ENCODE peak calls at places on chromosomes 3 and 15, in four cellular contexts. S is fibroblast of mammary gland, I is WTC11, W is AG10803. U is an unnamed sample.
A peak's percentile ranks its signal among the peaks of the same experiment; 100 is the strongest.

GRCh38 chr15:71526061-71526460 is 284.3 kb upstream of the NR2E3 start:
- DNase-seq in S (no peak), I (no peak), W (peak; percentile 48), U (no peak)

GRCh38 chr3:186757686-186758220 is 25.6 kb upstream of the EIF4A2 start:
- DNase-seq in S (no peak), I (no peak), W (no peak), U (no peak)

GRCh38 chr3:35439626-35440025 is 199.7 kb upstream of the ARPP21 start:
- DNase-seq in S (no peak), I (no peak), W (no peak), U (no peak)

GRCh38 chr15:36914466-36914865 is 185.9 kb downstream of the MEIS2 start:
- DNase-seq in S (no peak), I (no peak), W (no peak), U (no peak)

GRCh38 chr3:24272875-24273274 is 221.8 kb downstream of the THRB start:
- DNase-seq in S (peak; percentile 38), I (no peak), W (no peak), U (no peak)

GRCh38 chr3:53799338-53799865 is 46.8 kb downstream of the CHDH start:
- DNase-seq in S (no peak), I (no peak), W (no peak), U (no peak)

GRCh38 chr15:43440721-43441281 is 52.2 kb downstream of the TP53BP1 start:
- DNase-seq in S (peak; percentile 98), I (no peak), W (peak; percentile 98), U (no peak)

GRCh38 chr3:81349941-81350340 is 411.5 kb downstream of the GBE1 start:
- DNase-seq in S (no peak), I (no peak), W (no peak), U (no peak)

GRCh38 chr3:198048445-198048844 is 88.4 kb downstream of the LMLN start:
- DNase-seq in S (no peak), I (no peak), W (no peak), U (no peak)

GRCh38 chr3:113194747-113195400 is 16.5 kb upstream of the BOC start:
- DNase-seq in S (no peak), I (no peak), W (no peak), U (no peak)

GRCh38 chr15:69194854-69195253 is 34.4 kb downstream of the GLCE start:
- DNase-seq in S (no peak), I (no peak), W (no peak), U (no peak)

GRCh38 chr3:111610612-111611054 is 15.5 kb upstream of the ZBED2 start:
- DNase-seq in S (no peak), I (no peak), W (peak; percentile 15), U (no peak)

GRCh38 chr3:171049831-171050444 is 23.4 kb upstream of the SLC2A2 start:
- DNase-seq in S (peak; percentile 66), I (peak; percentile 73), W (peak; percentile 57), U (peak; percentile 60)

GRCh38 chr3:135192929-135193328 is 397.9 kb downstream of the EPHB1 start:
- DNase-seq in S (peak; percentile 25), I (no peak), W (peak; percentile 43), U (no peak)

GRCh38 chr3:137039570-137039969 is 81.8 kb downstream of the IL20RB start:
- DNase-seq in S (peak; percentile 19), I (no peak), W (no peak), U (no peak)

GRCh38 chr3:9809615-9810356 is at the start of gene TTLL3:
- DNase-seq in S (peak; percentile 45), I (peak; percentile 81), W (peak; percentile 58), U (peak; percentile 86)

GRCh38 chr3:170903123-170903522 is 5.3 kb downstream of the EIF5A2 start:
- DNase-seq in S (no peak), I (no peak), W (no peak), U (no peak)

GRCh38 chr3:34260266-34260990 is 462.0 kb downstream of the PDCD6IP start:
- DNase-seq in S (peak; percentile 44), I (peak; percentile 65), W (peak; percentile 28), U (peak; percentile 68)

GRCh38 chr3:119297169-119297568 is 3.0 kb downstream of the ARHGAP31 start:
- DNase-seq in S (peak; percentile 44), I (no peak), W (peak; percentile 78), U (no peak)

GRCh38 chr3:138222316-138222715 is 35.2 kb downstream of the ARMC8 start:
- DNase-seq in S (no peak), I (no peak), W (no peak), U (no peak)

GRCh38 chr3:126932188-126932931 is 50.6 kb upstream of the PLXNA1 start:
- DNase-seq in S (peak; percentile 71), I (no peak), W (no peak), U (no peak)

GRCh38 chr3:145842302-145842897 is 318.6 kb downstream of the PLOD2 start:
- DNase-seq in S (no peak), I (no peak), W (no peak), U (no peak)

GRCh38 chr15:60091150-60091549 is 87.0 kb downstream of the FOXB1 start:
- DNase-seq in S (peak; percentile 92), I (no peak), W (peak; percentile 86), U (no peak)

GRCh38 chr15:71337197-71337845 is 222.1 kb downstream of the THSD4 start:
- DNase-seq in S (peak; percentile 75), I (peak; percentile 19), W (no peak), U (no peak)

GRCh38 chr15:30023798-30024295 is 58.9 kb upstream of the GOLGA8J start:
- DNase-seq in S (peak; percentile 24), I (no peak), W (peak; percentile 11), U (no peak)

GRCh38 chr3:43894176-43895049 is 203.7 kb downstream of the ABHD5 start:
- DNase-seq in S (peak; percentile 70), I (peak; percentile 75), W (peak; percentile 71), U (peak; percentile 81)
- TF ChIP-seq CTCF in S (no peak), I (no peak), W (no peak), U (no peak)

GRCh38 chr3:52280046-52280445 is 1.6 kb upstream of the WDR82 start:
- DNase-seq in S (peak; percentile 35), I (no peak), W (peak; percentile 36), U (no peak)

GRCh38 chr3:52277972-52278509 is 408 bp downstream of the WDR82 start:
- DNase-seq in S (peak; percentile 30), I (peak; percentile 61), W (peak; percentile 47), U (peak; percentile 74)

GRCh38 chr3:52277071-52277964 is 1.1 kb downstream of the WDR82 start:
- DNase-seq in S (peak; percentile 71), I (peak; percentile 37), W (peak; percentile 45), U (peak; percentile 58)

GRCh38 chr3:52281980-52282801 is 3.7 kb upstream of the WDR82 start:
- DNase-seq in S (peak; percentile 56), I (no peak), W (peak; percentile 23), U (no peak)

GRCh38 chr3:52278510-52279069 is at the start of gene WDR82:
- DNase-seq in S (peak; percentile 88), I (peak; percentile 98), W (peak; percentile 92), U (peak; percentile 100)
- TF ChIP-seq CTCF in S (peak; percentile 46), I (peak; percentile 32), W (peak; percentile 51), U (peak; percentile 39)

DNA sequence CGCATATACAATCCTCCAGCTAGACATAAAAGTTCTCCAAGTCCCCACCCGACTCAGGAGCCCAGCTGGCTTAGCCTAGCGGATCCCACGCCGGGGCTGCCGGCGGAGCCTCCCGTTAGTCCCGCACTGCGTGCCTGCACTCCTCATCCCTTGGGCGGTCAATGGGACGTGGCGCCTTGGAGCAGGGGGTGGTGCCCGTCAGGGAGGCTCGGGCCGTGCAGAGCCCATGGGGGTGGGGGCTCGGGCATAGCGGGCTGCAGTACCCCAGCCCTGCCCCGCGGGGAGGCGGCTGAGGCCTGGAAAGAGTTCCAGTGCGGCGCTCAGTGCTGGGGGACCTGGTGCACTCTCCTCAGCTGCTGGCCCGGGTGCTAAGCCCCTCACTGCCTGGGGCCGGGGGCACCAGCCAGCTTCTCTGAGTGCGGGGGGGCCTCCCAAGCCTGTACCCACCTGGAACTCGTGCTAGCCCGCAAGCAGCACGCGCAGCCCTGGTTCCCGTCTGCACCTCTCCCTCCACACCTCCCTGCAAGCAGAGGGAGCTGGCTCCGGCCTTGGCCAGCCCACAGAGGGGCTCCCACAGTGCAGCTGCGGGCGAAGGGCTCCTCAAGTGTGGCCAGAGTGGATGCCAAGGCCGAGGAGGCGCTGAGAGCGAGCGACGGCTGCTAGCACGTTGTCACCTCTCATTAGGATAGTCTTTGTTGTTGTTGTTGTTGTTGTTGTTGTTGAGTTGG is 12.2 kb upstream of the CCDC50 start:
- DNase-seq in S (no peak), I (no peak), W (no peak), U (no peak)
- TF ChIP-seq CTCF in S (no peak), I (no peak), W (no peak), U (no peak)

GRCh38 chr15:32029862-32030781 is at the start of gene CHRNA7:
- DNase-seq in S (peak; percentile 10), I (peak; percentile 77), W (peak; percentile 3), U (peak; percentile 81)
- TF ChIP-seq CTCF in S (no peak), I (no peak), W (no peak), U (no peak)

GRCh38 chr3:40350529-40350928 is 36.5 kb upstream of the ENTPD3 start:
- DNase-seq in S (no peak), I (no peak), W (no peak), U (no peak)

GRCh38 chr3:40358454-40358853 is 28.5 kb upstream of the ENTPD3 start:
- DNase-seq in S (no peak), I (no peak), W (no peak), U (no peak)

DNA sequence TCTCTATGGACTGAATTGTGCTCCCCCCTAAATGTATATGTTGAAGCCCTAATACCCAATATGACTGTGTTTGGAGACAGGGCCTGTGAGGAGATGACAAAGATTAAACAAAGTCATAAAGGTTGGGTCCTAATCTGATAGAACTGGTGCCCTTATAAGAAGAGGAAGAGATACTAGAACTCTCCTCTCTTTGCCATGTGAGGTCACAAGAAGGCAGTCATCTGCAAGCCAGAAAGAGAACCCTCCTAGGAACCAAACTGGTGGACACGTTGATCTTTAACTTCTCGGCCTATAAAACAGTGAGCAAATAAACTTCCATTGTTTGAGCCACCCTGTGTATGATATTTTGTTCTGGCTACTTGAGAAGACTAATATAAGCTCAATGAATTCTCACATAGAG is 31.6 kb upstream of the ENTPD3 start:
- DNase-seq in S (no peak), I (no peak), W (no peak), U (no peak)
- TF ChIP-seq CTCF in S (no peak), I (no peak), W (no peak), U (no peak)

DNA sequence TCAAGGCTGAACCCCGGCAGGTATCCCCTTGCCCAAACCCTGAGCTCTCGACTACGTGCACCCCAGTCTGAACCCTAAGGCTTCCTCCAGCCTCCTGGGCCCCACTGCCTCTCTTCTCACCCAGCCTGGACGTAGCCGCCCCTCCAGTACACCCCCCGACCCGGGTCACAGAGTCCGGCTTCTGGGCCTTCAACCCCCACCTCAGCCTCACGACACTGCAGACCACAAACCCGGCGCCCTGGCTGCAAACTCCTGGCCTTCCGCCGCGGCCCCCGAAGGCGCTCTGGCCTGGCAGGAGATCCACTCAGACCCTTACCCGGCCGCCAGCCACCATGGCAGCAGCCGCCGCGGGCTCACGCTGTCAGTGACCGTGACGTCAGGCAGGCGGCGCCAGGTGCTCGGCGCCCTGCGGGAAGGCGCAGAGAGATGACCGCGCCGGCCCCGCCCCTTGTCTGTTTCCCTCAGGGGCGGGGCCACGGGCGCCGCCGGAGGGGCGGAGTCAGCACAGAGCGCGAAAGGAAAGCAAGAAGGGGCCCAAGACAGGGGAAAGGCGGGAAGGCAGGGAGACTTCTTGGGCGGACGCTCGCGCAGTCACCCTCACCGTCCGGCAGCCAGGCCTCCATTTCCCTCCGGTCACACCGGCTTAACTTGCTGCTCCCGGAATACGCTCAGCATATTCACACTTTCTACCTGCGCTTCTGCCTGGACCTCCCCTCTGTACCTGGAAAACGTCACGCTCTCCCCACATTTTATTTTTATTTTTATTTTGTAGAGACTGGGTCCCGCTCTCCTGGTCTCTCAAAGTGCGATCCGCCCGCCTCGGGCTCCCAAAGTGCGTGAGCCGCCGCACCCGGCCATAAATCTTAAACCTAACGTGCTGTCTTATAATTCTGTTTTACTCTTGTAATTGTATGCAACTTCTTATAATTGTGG is at the start of gene RMDN3:
- DNase-seq in S (peak; percentile 84), I (peak; percentile 95), W (peak; percentile 84), U (peak; percentile 97)
- TF ChIP-seq CTCF in S (no peak), I (no peak), W (no peak), U (no peak)

U was measured in nephron progenitor cell.